ENCODE peak calls at places on chromosomes 11 and 22, in nine cellular contexts. F, C, V, U, Z, E, P, T and L are unnamed samples.

GRCh38 chr11:19244084-19244483 is 3.3 kb upstream of the E2F8 start:
- DNase-seq in F (no peak), C (no peak), V (no peak), U (no peak), Z (no peak), E (peak), P (no peak), T (no peak), L (no peak)

GRCh38 chr11:67983916-67984315 is 20.0 kb downstream of the UNC93B1 start:
- DNase-seq in F (no peak), C (no peak), V (no peak), U (no peak), Z (no peak), E (no peak), P (no peak), T (no peak), L (no peak)

GRCh38 chr22:33666661-33667619 is 253.3 kb downstream of the LARGE1 start:
- DNase-seq in F (no peak), C (peak), V (no peak), U (no peak), Z (no peak), E (no peak), P (no peak), T (no peak), L (no peak)

GRCh38 chr11:72446929-72447753 is 12.8 kb upstream of the CLPB start:
- DNase-seq in F (no peak), C (peak), V (no peak), U (peak), Z (peak), E (peak), P (peak), T (peak), L (no peak)

GRCh38 chr11:34830035-34830434 is 86.1 kb downstream of the APIP start:
- DNase-seq in F (no peak), C (no peak), V (no peak), U (no peak), Z (no peak), E (no peak), P (no peak), T (no peak), L (no peak)

GRCh38 chr22:37848587-37849088 is 581 bp upstream of the EIF3L start:
- DNase-seq in F (no peak), C (no peak), V (no peak), U (no peak), Z (no peak), E (peak), P (peak), T (no peak), L (no peak)

GRCh38 chr11:110435780-110436717 is 6.3 kb downstream of the FDX1 start:
- DNase-seq in F (no peak), C (no peak), V (no peak), U (no peak), Z (no peak), E (peak), P (peak), T (peak), L (no peak)

GRCh38 chr11:117819096-117820040 is 5.2 kb downstream of the FXYD2 start:
- DNase-seq in F (no peak), C (no peak), V (no peak), U (peak), Z (peak), E (peak), P (peak), T (peak), L (peak)

GRCh38 chr22:44458044-44459020 is 39.7 kb downstream of the RTL6 start:
- DNase-seq in F (no peak), C (no peak), V (no peak), U (no peak), Z (no peak), E (no peak), P (no peak), T (no peak), L (no peak)

GRCh38 chr11:95459268-95460040 is 228.5 kb upstream of the SESN3 start:
- DNase-seq in F (no peak), C (no peak), V (no peak), U (no peak), Z (peak), E (peak), P (peak), T (peak), L (no peak)

GRCh38 chr11:47414685-47415070 is 6.3 kb downstream of the SLC39A13 start:
- DNase-seq in F (no peak), C (no peak), V (no peak), U (no peak), Z (no peak), E (no peak), P (no peak), T (no peak), L (no peak)

GRCh38 chr22:44944891-44945600 is 64.8 kb downstream of the PHF21B start:
- DNase-seq in F (no peak), C (no peak), V (no peak), U (no peak), Z (no peak), E (no peak), P (no peak), T (no peak), L (no peak)

GRCh38 chr11:70574725-70575347 is 176.5 kb downstream of the CTTN start:
- DNase-seq in F (no peak), C (no peak), V (no peak), U (no peak), Z (no peak), E (no peak), P (no peak), T (no peak), L (no peak)

GRCh38 chr11:130313383-130314183 is 1.1 kb downstream of the ZBTB44 start:
- DNase-seq in F (no peak), C (no peak), V (no peak), U (no peak), Z (peak), E (no peak), P (peak), T (no peak), L (no peak)

GRCh38 chr11:65911682-65912568 is 6.9 kb downstream of the C11orf68 start:
- DNase-seq in F (no peak), C (no peak), V (no peak), U (no peak), Z (no peak), E (peak), P (peak), T (peak), L (no peak)

GRCh38 chr11:2678396-2678795 is 21.4 kb downstream of the KCNQ1OT1 start:
- DNase-seq in F (no peak), C (no peak), V (no peak), U (no peak), Z (no peak), E (no peak), P (no peak), T (no peak), L (no peak)

GRCh38 chr11:114298701-114299090 is 2.5 kb downstream of the NNMT start:
- DNase-seq in F (no peak), C (no peak), V (no peak), U (no peak), Z (no peak), E (no peak), P (no peak), T (no peak), L (no peak)

GRCh38 chr22:45804319-45804985 is 132.8 kb downstream of the ATXN10 start:
- DNase-seq in F (no peak), C (no peak), V (no peak), U (no peak), Z (no peak), E (no peak), P (no peak), T (no peak), L (no peak)

GRCh38 chr11:114291847-114292680 is 4.1 kb upstream of the NNMT start:
- DNase-seq in F (no peak), C (no peak), V (no peak), U (no peak), Z (no peak), E (peak), P (peak), T (peak), L (no peak)

GRCh38 chr11:16896716-16897115 is 117.5 kb downstream of the PLEKHA7 start:
- DNase-seq in F (no peak), C (no peak), V (no peak), U (no peak), Z (no peak), E (no peak), P (no peak), T (no peak), L (no peak)

GRCh38 chr22:22061085-22062077 is 78.8 kb upstream of the TOP3B start:
- DNase-seq in F (no peak), C (no peak), V (peak), U (no peak), Z (peak), E (peak), P (peak), T (peak), L (peak)

GRCh38 chr22:50547231-50547851 is 1.6 kb downstream of the KLHDC7B start:
- DNase-seq in F (no peak), C (no peak), V (no peak), U (no peak), Z (no peak), E (no peak), P (no peak), T (no peak), L (peak)

GRCh38 chr11:17753153-17753552 is 18.6 kb downstream of the KCNC1 start:
- DNase-seq in F (no peak), C (no peak), V (no peak), U (no peak), Z (no peak), E (no peak), P (no peak), T (no peak), L (no peak)

GRCh38 chr22:40463727-40464126 is 93.3 kb downstream of the SGSM3 start:
- DNase-seq in F (no peak), C (peak), V (no peak), U (no peak), Z (no peak), E (no peak), P (no peak), T (no peak), L (no peak)

GRCh38 chr22:25081409-25081824 is 118.2 kb upstream of the CRYBB3 start:
- DNase-seq in F (no peak), C (peak), V (no peak), U (no peak), Z (no peak), E (peak), P (peak), T (no peak), L (no peak)

GRCh38 chr11:64107300-64107699 is 58.6 kb downstream of the MACROD1 start:
- DNase-seq in F (no peak), C (peak), V (no peak), U (no peak), Z (no peak), E (no peak), P (no peak), T (no peak), L (no peak)

GRCh38 chr11:114015117-114015516 is 40.2 kb downstream of the HTR3A start:
- DNase-seq in F (no peak), C (no peak), V (no peak), U (no peak), Z (no peak), E (no peak), P (no peak), T (no peak), L (no peak)

GRCh38 chr11:112114460-112114859 is 27.8 kb downstream of the SDHD start:
- DNase-seq in F (no peak), C (no peak), V (no peak), U (no peak), Z (no peak), E (no peak), P (no peak), T (no peak), L (no peak)

GRCh38 chr11:128125723-128126122 is 461.6 kb downstream of the ETS1 start:
- DNase-seq in F (no peak), C (no peak), V (no peak), U (no peak), Z (no peak), E (no peak), P (no peak), T (no peak), L (no peak)

GRCh38 chr11:60378359-60378758 is at the start of gene MS4A7:
- DNase-seq in F (no peak), C (peak), V (no peak), U (no peak), Z (peak), E (no peak), P (no peak), T (no peak), L (no peak)

GRCh38 chr22:36155702-36156101 is 4.9 kb downstream of the APOL3 start:
- DNase-seq in F (no peak), C (no peak), V (no peak), U (no peak), Z (peak), E (peak), P (peak), T (no peak), L (no peak)

GRCh38 chr11:46917109-46918086 is 952 bp downstream of the LRP4 start:
- DNase-seq in F (no peak), C (peak), V (no peak), U (no peak), Z (no peak), E (no peak), P (peak), T (no peak), L (no peak)